ENCODE peak calls at places on chromosomes 4 and X, in eight cellular contexts. S is tibial nerve, D is spleen, U is A549, Z is neuronal stem cell, I is stomach, B is breast epithelium, X is ascending aorta. K is an unnamed sample.
A peak's percentile ranks its signal among the peaks of the same experiment; 100 is the strongest.

GRCh38 chr4:1413687-1414479 is 7.6 kb upstream of the NKX1-1 start:
- DNase-seq in S (no peak), D (no peak), U (no peak), Z (no peak), I (peak; percentile 8), B (no peak), X (no peak), K (no peak)

GRCh38 chrX:63686878-63687714 is 97.9 kb downstream of the ARHGEF9 start:
- DNase-seq in S (peak; percentile 5), D (no peak), U (peak; percentile 11), Z (peak; percentile 21), I (no peak), B (no peak), X (no peak), K (no peak)

GRCh38 chrX:129876734-129877395 is 29.1 kb upstream of the UTP14A start:
- DNase-seq in S (no peak), D (no peak), U (peak; percentile 15), Z (no peak), I (no peak), B (no peak), X (no peak), K (no peak)

GRCh38 chrX:136608295-136608933 is 39.5 kb upstream of the CD40LG start:
- DNase-seq in S (peak; percentile 5), D (peak; percentile 82), U (no peak), Z (no peak), I (peak; percentile 55), B (no peak), X (no peak), K (no peak)

GRCh38 chr4:149549911-149550310 is 265.7 kb downstream of the IQCM start:
- DNase-seq in S (no peak), D (no peak), U (no peak), Z (no peak), I (no peak), B (no peak), X (no peak), K (no peak)

GRCh38 chr4:15003441-15003890 is 1.2 kb downstream of the CPEB2 start:
- DNase-seq in S (no peak), D (peak; percentile 95), U (no peak), Z (peak; percentile 51), I (peak; percentile 63), B (peak; percentile 23), X (peak; percentile 72), K (no peak)

GRCh38 chr4:140308366-140309123 is 64.9 kb upstream of the SCOC start:
- DNase-seq in S (no peak), D (no peak), U (no peak), Z (no peak), I (no peak), B (peak; percentile 60), X (peak; percentile 81), K (peak; percentile 30)

GRCh38 chrX:107677501-107677901 is 49.2 kb downstream of the PRPS1 start:
- DNase-seq in S (no peak), D (no peak), U (no peak), Z (no peak), I (no peak), B (peak; percentile 48), X (peak; percentile 70), K (no peak)

GRCh38 chr4:41436365-41437263 is 101.3 kb upstream of the LIMCH1 start:
- DNase-seq in S (no peak), D (no peak), U (no peak), Z (no peak), I (no peak), B (no peak), X (no peak), K (no peak)

GRCh38 chr4:157713342-157713741 is 459.5 kb downstream of the GASK1B start:
- DNase-seq in S (no peak), D (no peak), U (no peak), Z (no peak), I (no peak), B (no peak), X (no peak), K (no peak)

GRCh38 chrX:16033336-16033735 is 90.0 kb upstream of the GRPR start:
- DNase-seq in S (no peak), D (no peak), U (no peak), Z (no peak), I (no peak), B (no peak), X (no peak), K (no peak)

DNA sequence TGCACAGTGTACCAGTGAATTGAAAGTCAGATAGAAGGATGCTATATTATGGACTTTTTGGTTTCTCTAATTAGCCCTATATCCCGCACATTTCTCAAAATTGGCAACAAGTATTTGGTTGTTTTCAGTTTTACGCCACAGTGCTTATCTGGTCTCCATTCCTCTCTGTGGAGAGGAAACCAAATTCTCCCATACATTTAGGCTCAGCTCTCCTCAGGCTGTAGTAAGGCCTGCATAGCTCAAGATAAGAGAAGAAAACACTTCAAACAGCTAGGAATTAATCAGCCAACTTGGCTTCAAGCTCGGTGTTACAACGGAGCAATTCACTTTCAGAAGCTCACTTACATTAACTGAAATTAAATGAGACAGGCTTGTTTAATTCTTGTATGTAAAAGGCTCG is 263.2 kb downstream of the PDHA2 start:
- DNase-seq in S (no peak), D (no peak), U (no peak), Z (no peak), I (no peak), B (no peak), X (no peak), K (no peak)
- H3K27ac ChIP-seq in S (no peak overlapping the region), D (no peak overlapping the region), U (no peak overlapping the region), Z (no peak overlapping the region), I (no peak overlapping the region), B (no peak overlapping the region), X (no peak overlapping the region), K (no peak overlapping the region)

GRCh38 chr4:138688531-138689181 is 326.9 kb upstream of the NOCT start:
- DNase-seq in S (no peak), D (no peak), U (no peak), Z (no peak), I (no peak), B (no peak), X (no peak), K (no peak)
- H3K4me3 ChIP-seq in S (no peak overlapping the region), D (no peak overlapping the region), U (no peak overlapping the region), Z (no peak overlapping the region), I (no peak overlapping the region), B (no peak overlapping the region), X (no peak overlapping the region), K (no peak overlapping the region)

GRCh38 chr4:95462946-95463345 is 85.8 kb downstream of the UNC5C start:
- DNase-seq in S (no peak), D (no peak), U (no peak), Z (no peak), I (no peak), B (no peak), X (no peak), K (no peak)
- H3K27ac ChIP-seq in S (no peak overlapping the region), D (no peak overlapping the region), U (no peak overlapping the region), Z (no peak overlapping the region), I (no peak overlapping the region), B (no peak overlapping the region), X (no peak overlapping the region), K (no peak overlapping the region)

GRCh38 chrX:109830704-109831206 is 97.7 kb upstream of the ACSL4 start:
- DNase-seq in S (no peak), D (no peak), U (no peak), Z (no peak), I (no peak), B (no peak), X (no peak), K (no peak)

GRCh38 chrX:109827772-109828171 is 94.7 kb upstream of the ACSL4 start:
- DNase-seq in S (no peak), D (no peak), U (no peak), Z (no peak), I (no peak), B (no peak), X (no peak), K (no peak)

GRCh38 chrX:109830157-109830703 is 97.2 kb upstream of the ACSL4 start:
- DNase-seq in S (no peak), D (no peak), U (no peak), Z (no peak), I (no peak), B (no peak), X (no peak), K (no peak)

GRCh38 chrX:109822861-109823260 is 89.8 kb upstream of the ACSL4 start:
- DNase-seq in S (no peak), D (no peak), U (no peak), Z (no peak), I (no peak), B (no peak), X (no peak), K (no peak)

GRCh38 chrX:109826954-109827708 is 94.1 kb upstream of the ACSL4 start:
- DNase-seq in S (no peak), D (no peak), U (peak; percentile 21), Z (no peak), I (no peak), B (no peak), X (no peak), K (no peak)
- H3K4me3 ChIP-seq in S (no peak overlapping the region), D (no peak overlapping the region), U (no peak overlapping the region), Z (no peak overlapping the region), I (no peak overlapping the region), B (no peak overlapping the region), X (no peak overlapping the region), K (no peak overlapping the region)

GRCh38 chr4:55446578-55446922 is 50.8 kb downstream of the TMEM165 start:
- DNase-seq in S (no peak), D (no peak), U (no peak), Z (no peak), I (no peak), B (no peak), X (no peak), K (no peak)
- H3K27ac ChIP-seq in S (no peak overlapping the region), D (no peak overlapping the region), U (no peak overlapping the region), Z (no peak overlapping the region), I (no peak overlapping the region), B (no peak overlapping the region), X (no peak overlapping the region), K (no peak overlapping the region)

GRCh38 chr4:53490965-53491622 is 100.2 kb downstream of the LNX1 start:
- DNase-seq in S (peak; percentile 74), D (no peak), U (peak; percentile 46), Z (no peak), I (peak; percentile 38), B (peak; percentile 38), X (peak; percentile 84), K (no peak)
- H3K4me3 ChIP-seq in S (no peak overlapping the region), D (no peak overlapping the region), U (no peak overlapping the region), Z (no peak overlapping the region), I (no peak overlapping the region), B (no peak overlapping the region), X (no peak overlapping the region), K (no peak overlapping the region)